ENCODE peak calls at places on chromosome 11, in six cellular contexts. One of them, this sample, is unnamed.

GRCh38 chr11:78202733-78203167 is 14.0 kb downstream of the USP35 start:
- DNase-seq in mammary epithelial cell: no peak
- DNase-seq in GM20000: no peak
- DNase-seq in fibroblast of lung: no peak
- DNase-seq in AG10803: no peak
- DNase-seq in heart left ventricle: no peak
- DNase-seq in this sample: no peak

GRCh38 chr11:19018901-19019300 is 41.6 kb downstream of the MRGPRX2 start:
- DNase-seq in mammary epithelial cell: peak
- DNase-seq in GM20000: no peak
- DNase-seq in fibroblast of lung: no peak
- DNase-seq in AG10803: no peak
- DNase-seq in heart left ventricle: no peak
- DNase-seq in this sample: peak

GRCh38 chr11:68352591-68352990 is 40.2 kb downstream of the LRP5 start:
- DNase-seq in mammary epithelial cell: no peak
- DNase-seq in GM20000: no peak
- DNase-seq in fibroblast of lung: no peak
- DNase-seq in AG10803: no peak
- DNase-seq in heart left ventricle: no peak
- DNase-seq in this sample: no peak

GRCh38 chr11:133078591-133079179 is 453.6 kb downstream of the OPCML start:
- DNase-seq in mammary epithelial cell: peak
- DNase-seq in GM20000: peak
- DNase-seq in fibroblast of lung: peak
- DNase-seq in AG10803: peak
- DNase-seq in heart left ventricle: no peak
- DNase-seq in this sample: peak

GRCh38 chr11:103332409-103332808 is 223.2 kb downstream of the DYNC2H1 start:
- DNase-seq in mammary epithelial cell: no peak
- DNase-seq in GM20000: no peak
- DNase-seq in fibroblast of lung: no peak
- DNase-seq in AG10803: no peak
- DNase-seq in heart left ventricle: no peak
- DNase-seq in this sample: no peak

GRCh38 chr11:83681944-83682644 is 395.9 kb upstream of the CCDC90B start:
- DNase-seq in mammary epithelial cell: no peak
- DNase-seq in GM20000: no peak
- DNase-seq in fibroblast of lung: no peak
- DNase-seq in AG10803: no peak
- DNase-seq in heart left ventricle: no peak
- DNase-seq in this sample: no peak

GRCh38 chr11:2940166-2940929 is 11.1 kb upstream of the PHLDA2 start:
- DNase-seq in mammary epithelial cell: peak
- DNase-seq in GM20000: no peak
- DNase-seq in fibroblast of lung: no peak
- DNase-seq in AG10803: peak
- DNase-seq in heart left ventricle: peak
- DNase-seq in this sample: peak

GRCh38 chr11:17256512-17256911 is 20.0 kb upstream of the NUCB2 start:
- DNase-seq in mammary epithelial cell: peak
- DNase-seq in GM20000: no peak
- DNase-seq in fibroblast of lung: peak
- DNase-seq in AG10803: peak
- DNase-seq in heart left ventricle: no peak
- DNase-seq in this sample: peak

GRCh38 chr11:31689559-31689958 is 121.6 kb downstream of the PAX6 start:
- DNase-seq in mammary epithelial cell: no peak
- DNase-seq in GM20000: no peak
- DNase-seq in fibroblast of lung: no peak
- DNase-seq in AG10803: no peak
- DNase-seq in heart left ventricle: no peak
- DNase-seq in this sample: no peak

GRCh38 chr11:14124886-14125285 is 162.4 kb downstream of the SPON1 start:
- DNase-seq in mammary epithelial cell: peak
- DNase-seq in GM20000: no peak
- DNase-seq in fibroblast of lung: no peak
- DNase-seq in AG10803: no peak
- DNase-seq in heart left ventricle: no peak
- DNase-seq in this sample: no peak

GRCh38 chr11:24820541-24820940 is 323.7 kb downstream of the LUZP2 start:
- DNase-seq in mammary epithelial cell: no peak
- DNase-seq in GM20000: no peak
- DNase-seq in fibroblast of lung: no peak
- DNase-seq in AG10803: no peak
- DNase-seq in heart left ventricle: no peak
- DNase-seq in this sample: no peak

GRCh38 chr11:130647371-130647770 is 198.9 kb downstream of the ADAMTS15 start:
- DNase-seq in mammary epithelial cell: no peak
- DNase-seq in GM20000: no peak
- DNase-seq in fibroblast of lung: no peak
- DNase-seq in AG10803: no peak
- DNase-seq in heart left ventricle: no peak
- DNase-seq in this sample: no peak

GRCh38 chr11:75193271-75193670 is 42.4 kb downstream of the SLCO2B1 start:
- DNase-seq in mammary epithelial cell: no peak
- DNase-seq in GM20000: no peak
- DNase-seq in fibroblast of lung: no peak
- DNase-seq in AG10803: no peak
- DNase-seq in heart left ventricle: no peak
- DNase-seq in this sample: no peak

GRCh38 chr11:78560826-78561484 is 13.7 kb downstream of the NARS2 start:
- DNase-seq in mammary epithelial cell: no peak
- DNase-seq in GM20000: no peak
- DNase-seq in fibroblast of lung: peak
- DNase-seq in AG10803: peak
- DNase-seq in heart left ventricle: no peak
- DNase-seq in this sample: no peak

GRCh38 chr11:75421035-75421602 is 11.9 kb downstream of the KLHL35 start:
- DNase-seq in mammary epithelial cell: no peak
- DNase-seq in GM20000: no peak
- DNase-seq in fibroblast of lung: no peak
- DNase-seq in AG10803: no peak
- DNase-seq in heart left ventricle: no peak
- DNase-seq in this sample: no peak

GRCh38 chr11:85823816-85824215 is 12.9 kb upstream of the SYTL2 start:
- DNase-seq in mammary epithelial cell: no peak
- DNase-seq in GM20000: no peak
- DNase-seq in fibroblast of lung: no peak
- DNase-seq in AG10803: peak
- DNase-seq in heart left ventricle: no peak
- DNase-seq in this sample: no peak

GRCh38 chr11:127411283-127411682 is 410.7 kb upstream of the KIRREL3 start:
- DNase-seq in mammary epithelial cell: no peak
- DNase-seq in GM20000: no peak
- DNase-seq in fibroblast of lung: no peak
- DNase-seq in AG10803: no peak
- DNase-seq in heart left ventricle: no peak
- DNase-seq in this sample: no peak

GRCh38 chr11:131614514-131615085 is 244.2 kb downstream of the NTM start:
- DNase-seq in mammary epithelial cell: no peak
- DNase-seq in GM20000: no peak
- DNase-seq in fibroblast of lung: no peak
- DNase-seq in AG10803: no peak
- DNase-seq in heart left ventricle: no peak
- DNase-seq in this sample: no peak

GRCh38 chr11:23272095-23272494 is 411.8 kb upstream of the CCDC179 start:
- DNase-seq in mammary epithelial cell: no peak
- DNase-seq in GM20000: no peak
- DNase-seq in fibroblast of lung: no peak
- DNase-seq in AG10803: no peak
- DNase-seq in heart left ventricle: no peak
- DNase-seq in this sample: no peak

GRCh38 chr11:2290351-2290841 is 11.3 kb downstream of the C11orf21 start:
- DNase-seq in mammary epithelial cell: no peak
- DNase-seq in GM20000: no peak
- DNase-seq in fibroblast of lung: no peak
- DNase-seq in AG10803: no peak
- DNase-seq in heart left ventricle: no peak
- DNase-seq in this sample: no peak

GRCh38 chr11:101864098-101864497 is 50.7 kb upstream of the CEP126 start:
- DNase-seq in mammary epithelial cell: no peak
- DNase-seq in GM20000: no peak
- DNase-seq in fibroblast of lung: no peak
- DNase-seq in AG10803: peak
- DNase-seq in heart left ventricle: no peak
- DNase-seq in this sample: no peak

GRCh38 chr11:7630002-7630401 is 43.3 kb downstream of the CYB5R2 start:
- DNase-seq in mammary epithelial cell: no peak
- DNase-seq in GM20000: no peak
- DNase-seq in fibroblast of lung: no peak
- DNase-seq in AG10803: peak
- DNase-seq in heart left ventricle: peak
- DNase-seq in this sample: no peak

GRCh38 chr11:33996498-33997454 is 54.8 kb upstream of the CAPRIN1 start:
- DNase-seq in mammary epithelial cell: peak
- DNase-seq in GM20000: peak
- DNase-seq in fibroblast of lung: peak
- DNase-seq in AG10803: peak
- DNase-seq in heart left ventricle: peak
- DNase-seq in this sample: peak

GRCh38 chr11:9120659-9121350 is 29.4 kb upstream of the SCUBE2 start:
- DNase-seq in mammary epithelial cell: no peak
- DNase-seq in GM20000: no peak
- DNase-seq in fibroblast of lung: no peak
- DNase-seq in AG10803: no peak
- DNase-seq in heart left ventricle: no peak
- DNase-seq in this sample: no peak
- TF ChIP-seq CTCF in mammary epithelial cell: peak
- TF ChIP-seq CTCF in GM20000: no peak
- TF ChIP-seq CTCF in fibroblast of lung: peak
- TF ChIP-seq CTCF in AG10803: no peak
- TF ChIP-seq CTCF in heart left ventricle: peak
- TF ChIP-seq CTCF in this sample: no peak

DNA sequence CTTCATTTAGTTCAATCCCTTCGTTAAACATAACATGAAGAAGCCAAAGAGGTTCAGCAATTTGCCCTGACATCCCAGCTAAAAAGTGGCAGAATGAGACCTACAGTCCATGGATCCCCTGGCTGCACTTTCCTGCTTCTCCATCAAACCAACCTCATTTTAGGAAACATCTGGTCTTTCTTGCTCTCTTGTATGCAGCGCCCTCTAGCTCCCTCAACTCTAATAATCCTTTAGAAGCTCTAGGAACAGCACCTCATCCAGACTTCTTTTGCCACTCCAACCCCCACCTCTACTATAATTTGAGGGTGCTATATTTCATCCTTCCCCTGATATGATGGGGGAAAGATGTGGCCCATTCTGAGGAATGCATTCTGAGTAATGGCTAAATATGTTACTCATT is 7.4 kb downstream of the CNTF start:
- DNase-seq in mammary epithelial cell: peak
- DNase-seq in GM20000: peak
- DNase-seq in fibroblast of lung: peak
- DNase-seq in AG10803: peak
- DNase-seq in heart left ventricle: no peak
- DNase-seq in this sample: peak
- TF ChIP-seq CTCF in mammary epithelial cell: peak
- TF ChIP-seq CTCF in GM20000: peak
- TF ChIP-seq CTCF in fibroblast of lung: peak
- TF ChIP-seq CTCF in AG10803: peak
- TF ChIP-seq CTCF in heart left ventricle: no peak
- TF ChIP-seq CTCF in this sample: peak

GRCh38 chr11:120514541-120515121 is 3.1 kb downstream of the GRIK4 start:
- DNase-seq in mammary epithelial cell: no peak
- DNase-seq in GM20000: no peak
- DNase-seq in fibroblast of lung: no peak
- DNase-seq in AG10803: no peak
- DNase-seq in heart left ventricle: no peak
- DNase-seq in this sample: no peak

GRCh38 chr11:120511116-120511803 is at the start of gene GRIK4:
- DNase-seq in mammary epithelial cell: peak
- DNase-seq in GM20000: peak
- DNase-seq in fibroblast of lung: peak
- DNase-seq in AG10803: peak
- DNase-seq in heart left ventricle: peak
- DNase-seq in this sample: peak

GRCh38 chr11:120513436-120514315 is 2.1 kb downstream of the GRIK4 start:
- DNase-seq in mammary epithelial cell: no peak
- DNase-seq in GM20000: no peak
- DNase-seq in fibroblast of lung: no peak
- DNase-seq in AG10803: no peak
- DNase-seq in heart left ventricle: no peak
- DNase-seq in this sample: no peak

GRCh38 chr11:120511804-120512726 is 517 bp downstream of the GRIK4 start:
- DNase-seq in mammary epithelial cell: no peak
- DNase-seq in GM20000: peak
- DNase-seq in fibroblast of lung: no peak
- DNase-seq in AG10803: no peak
- DNase-seq in heart left ventricle: no peak
- DNase-seq in this sample: no peak

GRCh38 chr11:120512727-120513435 is 1.3 kb downstream of the GRIK4 start:
- DNase-seq in mammary epithelial cell: no peak
- DNase-seq in GM20000: no peak
- DNase-seq in fibroblast of lung: no peak
- DNase-seq in AG10803: no peak
- DNase-seq in heart left ventricle: no peak
- DNase-seq in this sample: no peak
- TF ChIP-seq CTCF in mammary epithelial cell: peak
- TF ChIP-seq CTCF in GM20000: no peak
- TF ChIP-seq CTCF in fibroblast of lung: peak
- TF ChIP-seq CTCF in AG10803: no peak
- TF ChIP-seq CTCF in heart left ventricle: no peak
- TF ChIP-seq CTCF in this sample: no peak

GRCh38 chr11:115499241-115499799 is 4.9 kb downstream of the CADM1 start:
- DNase-seq in mammary epithelial cell: no peak
- DNase-seq in GM20000: no peak
- DNase-seq in fibroblast of lung: peak
- DNase-seq in AG10803: no peak
- DNase-seq in heart left ventricle: no peak
- DNase-seq in this sample: no peak

GRCh38 chr11:115493905-115494304 is 10.3 kb downstream of the CADM1 start:
- DNase-seq in mammary epithelial cell: no peak
- DNase-seq in GM20000: no peak
- DNase-seq in fibroblast of lung: peak
- DNase-seq in AG10803: no peak
- DNase-seq in heart left ventricle: no peak
- DNase-seq in this sample: no peak

GRCh38 chr11:115497303-115497702 is 6.9 kb downstream of the CADM1 start:
- DNase-seq in mammary epithelial cell: no peak
- DNase-seq in GM20000: no peak
- DNase-seq in fibroblast of lung: peak
- DNase-seq in AG10803: no peak
- DNase-seq in heart left ventricle: no peak
- DNase-seq in this sample: no peak

GRCh38 chr11:115498354-115498753 is 5.9 kb downstream of the CADM1 start:
- DNase-seq in mammary epithelial cell: no peak
- DNase-seq in GM20000: no peak
- DNase-seq in fibroblast of lung: no peak
- DNase-seq in AG10803: no peak
- DNase-seq in heart left ventricle: no peak
- DNase-seq in this sample: no peak

DNA sequence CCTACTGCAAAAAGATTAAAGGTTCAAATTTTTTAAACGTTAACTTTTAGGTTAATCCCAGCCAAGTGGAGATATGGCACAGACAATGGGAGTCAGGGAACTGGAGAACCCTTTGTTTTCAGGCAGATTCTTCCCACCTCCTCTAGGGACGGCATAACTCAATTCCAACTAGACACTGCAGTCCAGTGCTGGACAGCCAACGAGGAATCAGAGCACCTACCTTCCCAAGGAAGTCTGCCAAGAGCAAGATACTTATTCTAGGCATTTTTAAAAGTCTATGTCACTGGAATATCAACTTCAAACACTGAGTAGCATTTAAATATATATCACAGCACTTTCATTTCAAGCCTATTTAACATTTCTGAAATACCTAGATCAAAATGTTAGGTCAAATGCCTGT is 7.3 kb downstream of the CADM1 start:
- DNase-seq in mammary epithelial cell: no peak
- DNase-seq in GM20000: no peak
- DNase-seq in fibroblast of lung: peak
- DNase-seq in AG10803: no peak
- DNase-seq in heart left ventricle: no peak
- DNase-seq in this sample: no peak
- TF ChIP-seq CTCF in mammary epithelial cell: no peak
- TF ChIP-seq CTCF in GM20000: no peak
- TF ChIP-seq CTCF in fibroblast of lung: no peak
- TF ChIP-seq CTCF in AG10803: no peak
- TF ChIP-seq CTCF in heart left ventricle: no peak
- TF ChIP-seq CTCF in this sample: no peak

This sample was measured in RWPE1.